ENCODE peak calls at places on chromosomes 6 and 20, in five cellular contexts. One of them, this sample, is unnamed.

GRCh38 chr6:7243188-7243942 is 69.6 kb downstream of the SSR1 start:
- DNase-seq in NCI-H748 treated with DMSO at 0.1 percent for 48 hours: peak
- DNase-seq in endothelial cell of umbilical vein: peak
- DNase-seq in natural killer cell: no peak
- DNase-seq in nephron progenitor cell: peak
- DNase-seq in this sample: no peak

GRCh38 chr6:14062345-14063029 is 55.1 kb upstream of the CD83 start:
- DNase-seq in NCI-H748 treated with DMSO at 0.1 percent for 48 hours: no peak
- DNase-seq in endothelial cell of umbilical vein: no peak
- DNase-seq in natural killer cell: no peak
- DNase-seq in nephron progenitor cell: no peak
- DNase-seq in this sample: no peak

GRCh38 chr6:22466665-22467064 is 102.7 kb upstream of the HDGFL1 start:
- DNase-seq in NCI-H748 treated with DMSO at 0.1 percent for 48 hours: peak
- DNase-seq in endothelial cell of umbilical vein: no peak
- DNase-seq in natural killer cell: no peak
- DNase-seq in nephron progenitor cell: no peak
- DNase-seq in this sample: no peak

GRCh38 chr20:63128956-63129355 is 87.0 kb downstream of the YTHDF1 start:
- DNase-seq in NCI-H748 treated with DMSO at 0.1 percent for 48 hours: no peak
- DNase-seq in endothelial cell of umbilical vein: no peak
- DNase-seq in natural killer cell: no peak
- DNase-seq in nephron progenitor cell: no peak
- DNase-seq in this sample: peak

GRCh38 chr6:12279322-12280098 is 10.7 kb upstream of the EDN1 start:
- DNase-seq in NCI-H748 treated with DMSO at 0.1 percent for 48 hours: no peak
- DNase-seq in endothelial cell of umbilical vein: peak
- DNase-seq in natural killer cell: no peak
- DNase-seq in nephron progenitor cell: no peak
- DNase-seq in this sample: no peak

GRCh38 chr6:47169785-47170685 is 127.9 kb upstream of the ADGRF1 start:
- DNase-seq in NCI-H748 treated with DMSO at 0.1 percent for 48 hours: no peak
- DNase-seq in endothelial cell of umbilical vein: no peak
- DNase-seq in natural killer cell: no peak
- DNase-seq in nephron progenitor cell: no peak
- DNase-seq in this sample: no peak

GRCh38 chr6:149985506-149985937 is 21.8 kb downstream of the ULBP1 start:
- DNase-seq in NCI-H748 treated with DMSO at 0.1 percent for 48 hours: no peak
- DNase-seq in endothelial cell of umbilical vein: no peak
- DNase-seq in natural killer cell: no peak
- DNase-seq in nephron progenitor cell: no peak
- DNase-seq in this sample: no peak

GRCh38 chr6:37007340-37008043 is 2.0 kb downstream of the FGD2 start:
- DNase-seq in NCI-H748 treated with DMSO at 0.1 percent for 48 hours: no peak
- DNase-seq in endothelial cell of umbilical vein: no peak
- DNase-seq in natural killer cell: no peak
- DNase-seq in nephron progenitor cell: no peak
- DNase-seq in this sample: no peak

GRCh38 chr6:21026576-21027273 is 492.5 kb downstream of the CDKAL1 start:
- DNase-seq in NCI-H748 treated with DMSO at 0.1 percent for 48 hours: no peak
- DNase-seq in endothelial cell of umbilical vein: peak
- DNase-seq in natural killer cell: no peak
- DNase-seq in nephron progenitor cell: no peak
- DNase-seq in this sample: no peak

GRCh38 chr6:119541132-119541905 is 191.8 kb upstream of the MAN1A1 start:
- DNase-seq in NCI-H748 treated with DMSO at 0.1 percent for 48 hours: no peak
- DNase-seq in endothelial cell of umbilical vein: no peak
- DNase-seq in natural killer cell: no peak
- DNase-seq in nephron progenitor cell: no peak
- DNase-seq in this sample: no peak

GRCh38 chr20:17936791-17937687 is 31.6 kb downstream of the SNX5 start:
- DNase-seq in NCI-H748 treated with DMSO at 0.1 percent for 48 hours: no peak
- DNase-seq in endothelial cell of umbilical vein: peak
- DNase-seq in natural killer cell: no peak
- DNase-seq in nephron progenitor cell: no peak
- DNase-seq in this sample: no peak

GRCh38 chr6:168133186-168133585 is 54.2 kb upstream of the FRMD1 start:
- DNase-seq in NCI-H748 treated with DMSO at 0.1 percent for 48 hours: no peak
- DNase-seq in endothelial cell of umbilical vein: no peak
- DNase-seq in natural killer cell: peak
- DNase-seq in nephron progenitor cell: no peak
- DNase-seq in this sample: no peak

GRCh38 chr6:7390218-7390878 is 740 bp downstream of the RIOK1 start:
- DNase-seq in NCI-H748 treated with DMSO at 0.1 percent for 48 hours: no peak
- DNase-seq in endothelial cell of umbilical vein: no peak
- DNase-seq in natural killer cell: no peak
- DNase-seq in nephron progenitor cell: no peak
- DNase-seq in this sample: no peak

GRCh38 chr20:48771542-48771941 is 56.3 kb downstream of the PREX1 start:
- DNase-seq in NCI-H748 treated with DMSO at 0.1 percent for 48 hours: no peak
- DNase-seq in endothelial cell of umbilical vein: no peak
- DNase-seq in natural killer cell: no peak
- DNase-seq in nephron progenitor cell: peak
- DNase-seq in this sample: no peak

GRCh38 chr6:13273202-13273930 is 55.0 kb downstream of the TBC1D7 start:
- DNase-seq in NCI-H748 treated with DMSO at 0.1 percent for 48 hours: no peak
- DNase-seq in endothelial cell of umbilical vein: no peak
- DNase-seq in natural killer cell: no peak
- DNase-seq in nephron progenitor cell: no peak
- DNase-seq in this sample: no peak

GRCh38 chr6:22363166-22363965 is 66.5 kb upstream of the PRL start:
- DNase-seq in NCI-H748 treated with DMSO at 0.1 percent for 48 hours: peak
- DNase-seq in endothelial cell of umbilical vein: peak
- DNase-seq in natural killer cell: no peak
- DNase-seq in nephron progenitor cell: no peak
- DNase-seq in this sample: no peak

GRCh38 chr6:170367241-170367640 is 60.7 kb downstream of the FAM120B start:
- DNase-seq in NCI-H748 treated with DMSO at 0.1 percent for 48 hours: no peak
- DNase-seq in endothelial cell of umbilical vein: no peak
- DNase-seq in natural killer cell: no peak
- DNase-seq in nephron progenitor cell: no peak
- DNase-seq in this sample: no peak

GRCh38 chr6:42153921-42154320 is 11.5 kb upstream of the C6orf132 start:
- DNase-seq in NCI-H748 treated with DMSO at 0.1 percent for 48 hours: no peak
- DNase-seq in endothelial cell of umbilical vein: no peak
- DNase-seq in natural killer cell: no peak
- DNase-seq in nephron progenitor cell: no peak
- DNase-seq in this sample: no peak

GRCh38 chr20:49052334-49052733 is 6.2 kb downstream of the CSE1L start:
- DNase-seq in NCI-H748 treated with DMSO at 0.1 percent for 48 hours: no peak
- DNase-seq in endothelial cell of umbilical vein: no peak
- DNase-seq in natural killer cell: no peak
- DNase-seq in nephron progenitor cell: no peak
- DNase-seq in this sample: no peak

GRCh38 chr6:68709091-68709490 is 74.0 kb downstream of the ADGRB3 start:
- DNase-seq in NCI-H748 treated with DMSO at 0.1 percent for 48 hours: no peak
- DNase-seq in endothelial cell of umbilical vein: no peak
- DNase-seq in natural killer cell: no peak
- DNase-seq in nephron progenitor cell: no peak
- DNase-seq in this sample: no peak

GRCh38 chr6:91376686-91377085 is 789.8 kb upstream of the MAP3K7 start:
- DNase-seq in NCI-H748 treated with DMSO at 0.1 percent for 48 hours: peak
- DNase-seq in endothelial cell of umbilical vein: no peak
- DNase-seq in natural killer cell: no peak
- DNase-seq in nephron progenitor cell: no peak
- DNase-seq in this sample: peak

GRCh38 chr6:151443911-151444621 is 7.9 kb downstream of the RMND1 start:
- DNase-seq in NCI-H748 treated with DMSO at 0.1 percent for 48 hours: no peak
- DNase-seq in endothelial cell of umbilical vein: no peak
- DNase-seq in natural killer cell: no peak
- DNase-seq in nephron progenitor cell: no peak
- DNase-seq in this sample: no peak

GRCh38 chr6:14932485-14933178 is 313.2 kb upstream of the JARID2 start:
- DNase-seq in NCI-H748 treated with DMSO at 0.1 percent for 48 hours: no peak
- DNase-seq in endothelial cell of umbilical vein: no peak
- DNase-seq in natural killer cell: no peak
- DNase-seq in nephron progenitor cell: no peak
- DNase-seq in this sample: no peak

GRCh38 chr6:10382728-10383127 is 32.1 kb downstream of the TFAP2A start:
- DNase-seq in NCI-H748 treated with DMSO at 0.1 percent for 48 hours: no peak
- DNase-seq in endothelial cell of umbilical vein: no peak
- DNase-seq in natural killer cell: no peak
- DNase-seq in nephron progenitor cell: no peak
- DNase-seq in this sample: no peak

GRCh38 chr6:1424306-1424927 is 35.0 kb downstream of the FOXF2 start:
- DNase-seq in NCI-H748 treated with DMSO at 0.1 percent for 48 hours: no peak
- DNase-seq in endothelial cell of umbilical vein: peak
- DNase-seq in natural killer cell: no peak
- DNase-seq in nephron progenitor cell: peak
- DNase-seq in this sample: peak

GRCh38 chr6:27154696-27155095 is 92.8 kb upstream of the PRSS16 start:
- DNase-seq in NCI-H748 treated with DMSO at 0.1 percent for 48 hours: no peak
- DNase-seq in endothelial cell of umbilical vein: no peak
- DNase-seq in natural killer cell: no peak
- DNase-seq in nephron progenitor cell: no peak
- DNase-seq in this sample: no peak

GRCh38 chr6:83071023-83071422 is 3.6 kb downstream of the DOP1A start:
- DNase-seq in NCI-H748 treated with DMSO at 0.1 percent for 48 hours: no peak
- DNase-seq in endothelial cell of umbilical vein: peak
- DNase-seq in natural killer cell: no peak
- DNase-seq in nephron progenitor cell: no peak
- DNase-seq in this sample: no peak

GRCh38 chr20:48668451-48668946 is 159.3 kb downstream of the PREX1 start:
- DNase-seq in NCI-H748 treated with DMSO at 0.1 percent for 48 hours: no peak
- DNase-seq in endothelial cell of umbilical vein: no peak
- DNase-seq in natural killer cell: no peak
- DNase-seq in nephron progenitor cell: no peak
- DNase-seq in this sample: peak

GRCh38 chr6:139829557-139829956 is 455.1 kb upstream of the CITED2 start:
- DNase-seq in NCI-H748 treated with DMSO at 0.1 percent for 48 hours: no peak
- DNase-seq in endothelial cell of umbilical vein: no peak
- DNase-seq in natural killer cell: no peak
- DNase-seq in nephron progenitor cell: no peak
- DNase-seq in this sample: peak

GRCh38 chr20:17731233-17731632 is 31.5 kb downstream of the BANF2 start:
- DNase-seq in NCI-H748 treated with DMSO at 0.1 percent for 48 hours: no peak
- DNase-seq in endothelial cell of umbilical vein: no peak
- DNase-seq in natural killer cell: no peak
- DNase-seq in nephron progenitor cell: no peak
- DNase-seq in this sample: no peak

GRCh38 chr6:138231399-138231886 is 13.2 kb upstream of the PBOV1 start:
- DNase-seq in NCI-H748 treated with DMSO at 0.1 percent for 48 hours: peak
- DNase-seq in endothelial cell of umbilical vein: peak
- DNase-seq in natural killer cell: no peak
- DNase-seq in nephron progenitor cell: no peak
- DNase-seq in this sample: no peak

GRCh38 chr6:36550473-36551000 is 3.3 kb upstream of the STK38 start:
- DNase-seq in NCI-H748 treated with DMSO at 0.1 percent for 48 hours: no peak
- DNase-seq in endothelial cell of umbilical vein: no peak
- DNase-seq in natural killer cell: no peak
- DNase-seq in nephron progenitor cell: no peak
- DNase-seq in this sample: no peak

GRCh38 chr20:44616604-44616964 is 34.2 kb downstream of the PKIG start:
- DNase-seq in NCI-H748 treated with DMSO at 0.1 percent for 48 hours: no peak
- DNase-seq in endothelial cell of umbilical vein: no peak
- DNase-seq in natural killer cell: no peak
- DNase-seq in nephron progenitor cell: peak
- DNase-seq in this sample: no peak

This sample was measured in glutamatergic neuron.